ENCODE peak calls at places on chromosomes 1 and 21, in four cellular contexts. R, P, F and Q are unnamed samples.

GRCh38 chr1:180926164-180926981 is 13.7 kb downstream of the KIAA1614 start:
- DNase-seq in P (no peak), F (no peak), R (no peak), Q (peak; percentile 90)

GRCh38 chr1:156551866-156552265 is 20.5 kb downstream of the IQGAP3 start:
- DNase-seq in P (no peak), R (peak; percentile 23), F (no peak), Q (no peak)

GRCh38 chr1:156148236-156148635 is 5.1 kb upstream of the SEMA4A start:
- DNase-seq in R (no peak), F (no peak), P (no peak), Q (no peak)

GRCh38 chr1:55937840-55938375 is 641.5 kb downstream of the PLPP3 start:
- DNase-seq in R (no peak), P (no peak), F (no peak), Q (no peak)

GRCh38 chr1:205360891-205361290 is 4.2 kb upstream of the KLHDC8A start:
- DNase-seq in F (no peak), R (no peak), P (no peak), Q (no peak)

GRCh38 chr1:209993061-209993830 is 55.2 kb downstream of the SYT14 start:
- DNase-seq in F (no peak), P (no peak), R (no peak), Q (no peak)

GRCh38 chr21:43320526-43320925 is 106.4 kb downstream of the SIK1 start:
- DNase-seq in F (no peak), R (no peak), P (no peak), Q (no peak)

GRCh38 chr1:93878501-93878888 is 511 bp downstream of the DNTTIP2 start:
- DNase-seq in F (peak; percentile 76), R (peak; percentile 35), P (peak; percentile 9), Q (peak; percentile 24)

GRCh38 chr1:167109125-167109524 is 15.2 kb downstream of the STYXL2 start:
- DNase-seq in F (no peak), P (no peak), R (no peak), Q (no peak)

GRCh38 chr1:101300916-101301315 is 64.1 kb downstream of the S1PR1 start:
- DNase-seq in P (no peak), R (no peak), F (no peak), Q (no peak)

GRCh38 chr1:221268295-221268694 is 389.1 kb downstream of the HLX start:
- DNase-seq in R (no peak), P (no peak), F (no peak), Q (no peak)

GRCh38 chr1:100499412-100499811 is 38.5 kb upstream of the GPR88 start:
- DNase-seq in F (no peak), P (no peak), R (no peak), Q (no peak)

GRCh38 chr1:192958871-192959270 is 100.3 kb downstream of the UCHL5 start:
- DNase-seq in P (no peak), F (no peak), R (no peak), Q (no peak)

GRCh38 chr1:210360852-210361477 is 32.3 kb downstream of the HHAT start:
- DNase-seq in R (peak; percentile 16), P (peak; percentile 52), F (no peak), Q (peak; percentile 53)

GRCh38 chr1:74570797-74571492 is 58.5 kb upstream of the LRRC53 start:
- DNase-seq in R (no peak), F (no peak), P (no peak), Q (peak; percentile 17)

GRCh38 chr1:47235822-47236221 is 3.8 kb upstream of the TAL1 start:
- DNase-seq in P (no peak), F (no peak), R (no peak), Q (no peak)

GRCh38 chr1:208083715-208084085 is 160.5 kb downstream of the PLXNA2 start:
- DNase-seq in R (no peak), F (no peak), P (no peak), Q (no peak)

GRCh38 chr1:229203991-229204632 is 66.8 kb upstream of the RAB4A start:
- DNase-seq in F (no peak), P (no peak), R (no peak), Q (no peak)

GRCh38 chr21:26177187-26177586 is 6.6 kb upstream of the APP start:
- DNase-seq in F (no peak), R (no peak), P (no peak), Q (no peak)

GRCh38 chr1:82086739-82087138 is 286.0 kb downstream of the ADGRL2 start:
- DNase-seq in F (no peak), P (no peak), R (no peak), Q (no peak)

GRCh38 chr1:94532077-94532476 is 9.5 kb downstream of the F3 start:
- DNase-seq in F (no peak), R (no peak), P (no peak), Q (no peak)

GRCh38 chr1:181161170-181161870 is 72.8 kb downstream of the IER5 start:
- DNase-seq in F (no peak), P (no peak), R (no peak), Q (no peak)

GRCh38 chr21:42733037-42733632 is 79.7 kb downstream of the PDE9A start:
- DNase-seq in P (peak; percentile 81), F (no peak), R (no peak), Q (no peak)

GRCh38 chr1:43319766-43320165 is 17.9 kb upstream of the MPL start:
- DNase-seq in P (no peak), F (no peak), R (no peak), Q (no peak)

GRCh38 chr1:50980505-50980904 is 10.5 kb downstream of the CDKN2C start:
- DNase-seq in P (no peak), F (no peak), R (no peak), Q (no peak)

GRCh38 chr1:7186382-7187120 is 401.3 kb downstream of the CAMTA1 start:
- DNase-seq in R (no peak), P (no peak), F (no peak), Q (no peak)

GRCh38 chr1:51100264-51100880 is 1.7 kb upstream of the C1orf185 start:
- DNase-seq in F (no peak), R (no peak), P (no peak), Q (peak; percentile 42)

GRCh38 chr1:209516771-209517471 is 66.6 kb upstream of the CAMK1G start:
- DNase-seq in P (no peak), R (no peak), F (peak; percentile 68), Q (no peak)

GRCh38 chr1:155099331-155099730 is 20.7 kb downstream of the EFNA3 start:
- DNase-seq in P (no peak), F (no peak), R (no peak), Q (no peak)

GRCh38 chr1:60589046-60589748 is 493.2 kb upstream of the NFIA start:
- DNase-seq in F (no peak), R (no peak), P (no peak), Q (no peak)

GRCh38 chr1:226490441-226490809 is 58.1 kb upstream of the STUM start:
- DNase-seq in P (no peak), F (no peak), R (no peak), Q (no peak)

GRCh38 chr1:114024049-114024448 is 44.8 kb downstream of the OLFML3 start:
- DNase-seq in P (no peak), R (no peak), F (no peak), Q (no peak)

GRCh38 chr1:170214980-170215910 is 69.5 kb downstream of the NTMT2 start:
- DNase-seq in P (no peak), R (no peak), F (no peak), Q (no peak)

GRCh38 chr1:63779872-63780271 is 6.1 kb downstream of the ROR1 start:
- DNase-seq in P (no peak), F (no peak), R (no peak), Q (no peak)

GRCh38 chr1:236494082-236494481 is 29.7 kb upstream of the LGALS8 start:
- DNase-seq in R (no peak), P (no peak), F (no peak), Q (no peak)

GRCh38 chr1:211928993-211929637 is 98.6 kb upstream of the LPGAT1 start:
- DNase-seq in R (no peak), F (peak; percentile 49), P (peak; percentile 84), Q (no peak)
- TF ChIP-seq ELF1 in R (no peak), F (peak; percentile 76), P (peak; percentile 84), Q (no peak)

GRCh38 chr1:941588-942383 is 17.3 kb downstream of the NOC2L start:
- DNase-seq in P (peak; percentile 34), R (no peak), F (peak; percentile 87), Q (peak; percentile 90)

GRCh38 chr1:942411-942821 is 16.6 kb downstream of the NOC2L start:
- DNase-seq in R (no peak), P (no peak), F (peak; percentile 59), Q (peak; percentile 74)

GRCh38 chr1:939511-940107 is 15.9 kb downstream of the SAMD11 start:
- DNase-seq in P (no peak), R (no peak), F (no peak), Q (no peak)

GRCh38 chr1:940121-941026 is 16.7 kb downstream of the SAMD11 start:
- DNase-seq in R (no peak), F (peak; percentile 90), P (peak; percentile 27), Q (peak; percentile 86)

DNA sequence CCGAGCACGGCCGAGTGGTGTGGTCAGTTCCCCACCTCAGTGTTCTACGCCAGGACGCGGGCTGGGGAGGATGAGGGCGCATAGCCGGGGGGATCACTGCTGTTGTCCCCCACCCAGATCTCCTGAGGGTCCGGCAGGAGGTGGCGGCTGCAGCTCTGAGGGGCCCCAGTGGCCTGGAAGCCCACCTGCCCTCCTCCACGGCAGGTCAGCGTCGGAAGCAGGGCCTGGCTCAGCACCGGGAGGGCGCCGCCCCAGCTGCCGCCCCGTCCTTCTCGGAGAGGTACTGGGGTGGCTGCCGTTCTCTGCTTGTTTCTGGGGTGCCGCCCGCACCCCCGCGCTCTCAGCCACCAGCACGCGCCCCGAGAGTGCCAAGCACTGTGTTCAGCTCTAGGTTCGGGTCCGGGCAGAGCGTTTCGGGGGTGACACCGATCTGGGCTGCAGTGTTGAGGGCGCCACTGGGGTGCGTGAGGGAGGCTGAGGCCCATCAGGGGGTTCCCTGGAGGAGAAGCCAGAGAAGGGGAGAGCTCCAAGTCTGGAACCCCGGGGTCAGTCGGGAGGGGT is 17.4 kb downstream of the SAMD11 start:
- DNase-seq in R (no peak), F (no peak), P (no peak), Q (no peak)
- TF ChIP-seq ELF1 in R (no peak), F (no peak), P (no peak), Q (no peak)

DNA sequence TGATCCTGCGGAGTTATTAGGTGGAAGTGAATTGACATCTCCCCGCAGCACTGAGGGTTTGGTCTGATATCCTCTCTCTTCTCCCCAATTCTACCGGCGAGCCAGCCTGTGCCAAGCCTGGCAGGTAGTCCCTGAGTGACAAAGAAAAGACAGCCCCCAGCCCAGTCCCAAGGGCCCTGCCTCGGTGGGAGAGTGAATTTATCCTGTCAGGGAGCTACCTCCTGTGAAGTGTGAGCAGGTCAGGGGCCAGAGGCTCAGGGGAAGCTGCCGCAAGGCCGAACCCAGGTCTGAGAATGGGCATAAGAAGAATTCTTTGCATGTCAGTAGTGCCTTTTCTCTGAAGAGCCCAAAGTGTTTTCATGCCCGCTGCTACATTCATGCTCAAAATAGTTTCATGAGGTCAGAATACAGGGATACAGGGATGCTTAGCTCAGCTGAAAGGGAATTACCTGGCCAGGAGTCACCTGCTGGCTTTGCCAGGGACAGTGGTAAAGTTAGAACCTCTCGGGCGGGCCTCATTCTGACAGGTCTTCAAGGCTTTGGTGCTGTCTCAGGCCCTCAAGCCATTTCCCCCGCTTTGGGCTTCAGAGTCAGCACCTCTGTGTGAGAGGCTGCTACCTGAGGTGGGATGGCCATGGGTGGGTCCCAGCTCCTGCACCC is 5.3 kb downstream of the RASSF5 start:
- DNase-seq in P (no peak), R (no peak), F (no peak), Q (no peak)
- TF ChIP-seq ELF1 in P (no peak), R (no peak), F (no peak), Q (no peak)

DNA sequence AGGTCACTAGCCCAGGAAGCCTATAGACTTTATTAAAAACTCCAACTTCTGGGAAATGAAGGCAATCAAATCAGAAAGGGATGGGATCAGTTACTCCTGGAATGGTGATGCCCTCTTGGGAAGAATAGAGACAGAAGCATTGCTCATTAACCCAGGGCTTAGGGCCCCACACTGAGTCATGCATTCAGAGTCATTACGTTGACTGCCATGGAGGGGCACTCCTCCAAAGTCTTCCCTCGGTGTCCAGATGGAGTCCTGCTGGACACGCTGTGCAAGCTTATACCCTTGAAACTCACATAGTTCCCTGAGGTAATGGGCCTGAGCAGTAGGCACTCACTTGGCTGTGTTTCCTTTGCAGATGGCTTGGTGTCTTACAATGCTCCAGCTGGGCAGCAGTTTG is 35.2 kb upstream of the HSD17B7 start:
- DNase-seq in R (no peak), P (no peak), F (no peak), Q (no peak)
- TF ChIP-seq ELF1 in R (no peak), P (no peak), F (no peak), Q (no peak)